ENCODE peak calls at places on chromosomes 3 and 15, in seven cellular contexts. R, O, J, E, T, K and U are unnamed samples.
A peak's percentile ranks its signal among the peaks of the same experiment; 100 is the strongest.

GRCh38 chr3:35829499-35829898 is 190.2 kb downstream of the ARPP21 start:
- DNase-seq in J (peak; percentile 37), O (no peak), T (no peak), K (no peak), R (no peak), E (no peak), U (no peak)

GRCh38 chr3:174442317-174442682 is 416.8 kb upstream of the NAALADL2 start:
- DNase-seq in R (no peak), J (peak; percentile 12), E (no peak), K (no peak), T (no peak), O (no peak), U (no peak)

GRCh38 chr3:49916686-49917085 is 12.9 kb downstream of the MON1A start:
- DNase-seq in O (no peak), R (no peak), E (no peak), J (no peak), K (peak; percentile 71), T (no peak), U (no peak)

GRCh38 chr3:61829301-61830110 is 268.1 kb downstream of the PTPRG start:
- DNase-seq in R (no peak), K (no peak), O (no peak), T (no peak), E (no peak), J (no peak), U (no peak)

GRCh38 chr15:23866832-23867231 is 179.7 kb upstream of the NDN start:
- DNase-seq in T (no peak), E (no peak), R (no peak), O (no peak), K (no peak), J (peak; percentile 41), U (peak; percentile 24)

GRCh38 chr3:139893264-139893962 is 41.6 kb upstream of the CLSTN2 start:
- DNase-seq in E (no peak), J (no peak), R (peak; percentile 19), K (no peak), O (no peak), T (no peak), U (no peak)

GRCh38 chr3:57068437-57069089 is 8.1 kb downstream of the SPATA12 start:
- DNase-seq in K (peak; percentile 85), O (peak; percentile 90), R (peak; percentile 27), T (no peak), J (peak; percentile 81), E (peak; percentile 51), U (peak; percentile 33)

GRCh38 chr15:65051266-65051665 is 6.1 kb downstream of the SLC51B start:
- DNase-seq in E (peak; percentile 19), R (no peak), O (no peak), J (no peak), K (no peak), T (no peak), U (no peak)

GRCh38 chr3:9831253-9831652 is 12.6 kb downstream of the RPUSD3 start:
- DNase-seq in T (no peak), K (no peak), J (no peak), R (no peak), O (no peak), E (no peak), U (no peak)

GRCh38 chr3:1677576-1678164 is 421.0 kb upstream of the CNTN4 start:
- DNase-seq in E (no peak), K (no peak), T (no peak), R (no peak), J (no peak), O (no peak), U (no peak)

GRCh38 chr15:74579001-74579400 is 36.6 kb upstream of the CLK3 start:
- DNase-seq in K (no peak), O (no peak), R (no peak), J (no peak), T (no peak), E (no peak), U (no peak)

GRCh38 chr3:10782011-10782410 is 34.0 kb upstream of the SLC6A11 start:
- DNase-seq in J (peak; percentile 87), K (no peak), T (no peak), E (no peak), O (no peak), R (no peak), U (no peak)

GRCh38 chr15:70160267-70160666 is 62.5 kb upstream of the TLE3 start:
- DNase-seq in K (peak; percentile 40), J (no peak), O (no peak), E (no peak), T (no peak), R (no peak), U (no peak)

GRCh38 chr3:128479558-128480086 is 12.9 kb upstream of the DNAJB8 start:
- DNase-seq in J (no peak), E (no peak), O (no peak), T (no peak), K (no peak), R (no peak), U (no peak)

GRCh38 chr3:126106336-126107202 is 22.6 kb upstream of the SLC41A3 start:
- DNase-seq in K (no peak), T (no peak), E (no peak), J (no peak), O (no peak), R (peak; percentile 5), U (no peak)

GRCh38 chr15:84894743-84895425 is 10.4 kb downstream of the SLC28A1 start:
- DNase-seq in E (no peak), R (no peak), T (no peak), K (no peak), J (peak; percentile 61), O (no peak), U (no peak)

GRCh38 chr3:10973196-10973595 is 19.4 kb upstream of the SLC6A1 start:
- DNase-seq in T (no peak), R (no peak), J (no peak), K (no peak), O (no peak), E (no peak), U (peak; percentile 32)

GRCh38 chr15:91114301-91114700 is 14.2 kb downstream of the SV2B start:
- DNase-seq in K (no peak), J (no peak), O (no peak), T (no peak), E (no peak), R (no peak), U (peak; percentile 1)

GRCh38 chr3:41362638-41363559 is 163.6 kb downstream of the CTNNB1 start:
- DNase-seq in T (peak; percentile 55), K (peak; percentile 3), J (no peak), E (no peak), O (no peak), R (no peak), U (no peak)

GRCh38 chr3:158420654-158421396 is 150.2 kb upstream of the MLF1 start:
- DNase-seq in O (peak; percentile 98), T (no peak), R (no peak), K (no peak), E (no peak), J (peak; percentile 9), U (no peak)

GRCh38 chr3:132222868-132223538 is 94.2 kb upstream of the ACP3 start:
- DNase-seq in R (no peak), K (no peak), T (no peak), E (no peak), J (no peak), O (no peak), U (peak; percentile 11)